ENCODE peak calls at places on chromosomes 12 and 14, in four cellular contexts. H, C, E and G are unnamed samples.

GRCh38 chr14:29339491-29339890 is 572.9 kb downstream of the FOXG1 start:
- DNase-seq in C (peak; percentile 10), H (no peak), E (peak; percentile 28), G (peak; percentile 23)

GRCh38 chr12:63882844-63883243 is 38.3 kb downstream of the SRGAP1 start:
- DNase-seq in C (no peak), H (peak; percentile 73), E (no peak), G (no peak)

GRCh38 chr14:99737956-99738667 is 54.0 kb downstream of the CYP46A1 start:
- DNase-seq in E (no peak), H (no peak), C (no peak), G (no peak)

GRCh38 chr14:75201087-75201486 is 24.7 kb upstream of the TMED10 start:
- DNase-seq in H (no peak), E (no peak), C (no peak), G (no peak)

GRCh38 chr12:69904761-69905160 is 79.7 kb downstream of the MYRFL start:
- DNase-seq in H (no peak), E (peak; percentile 33), C (peak; percentile 72), G (peak; percentile 19)

GRCh38 chr14:95523818-95524448 is 7.5 kb upstream of the SYNE3 start:
- DNase-seq in H (no peak), E (peak; percentile 71), C (peak; percentile 58), G (no peak)

GRCh38 chr14:20429801-20430669 is 5.9 kb downstream of the KLHL33 start:
- DNase-seq in H (no peak), C (no peak), E (no peak), G (no peak)

GRCh38 chr14:59276235-59276634 is 87.8 kb downstream of the DAAM1 start:
- DNase-seq in E (no peak), H (no peak), C (no peak), G (no peak)

GRCh38 chr14:60805881-60806569 is 71.5 kb downstream of the MNAT1 start:
- DNase-seq in H (no peak), C (peak; percentile 6), E (peak; percentile 86), G (no peak)

GRCh38 chr12:51970904-51971646 is 19.6 kb downstream of the ACVR1B start:
- DNase-seq in H (peak; percentile 35), E (peak; percentile 47), C (peak; percentile 69), G (peak; percentile 43)

GRCh38 chr12:126093911-126094310 is 1028.7 kb downstream of the AACS start:
- DNase-seq in C (no peak), E (no peak), H (peak; percentile 24), G (no peak)

GRCh38 chr12:2306686-2307249 is 254.0 kb downstream of the CACNA1C start:
- DNase-seq in C (no peak), E (no peak), H (no peak), G (no peak)

GRCh38 chr12:53171725-53172329 is 8.7 kb upstream of the ZNF740 start:
- DNase-seq in E (no peak), C (peak; percentile 45), H (no peak), G (no peak)

GRCh38 chr14:76904100-76904739 is 78.0 kb downstream of the LRRC74A start:
- DNase-seq in H (no peak), E (peak; percentile 91), C (peak; percentile 94), G (peak; percentile 84)

GRCh38 chr14:95396221-95396620 is 76.5 kb upstream of the CLMN start:
- DNase-seq in H (no peak), C (no peak), E (no peak), G (no peak)

GRCh38 chr12:5087831-5088554 is 44.3 kb downstream of the KCNA5 start:
- DNase-seq in H (no peak), E (no peak), C (no peak), G (no peak)